ENCODE peak calls at places on chromosomes 11 and 22, in eight cellular contexts. I is K562, S is stomach, V is coronary artery, B is AG09309, Q is pancreas, N is GM12865, K is astrocyte. R is an unnamed sample.
A peak's percentile ranks its signal among the peaks of the same experiment; 100 is the strongest.

GRCh38 chr22:39117585-39118191 is 20.6 kb downstream of the APOBEC3H start:
- DNase-seq in B (peak; percentile 4), I (peak; percentile 42), S (peak; percentile 70), K (no peak), N (peak; percentile 92), Q (peak; percentile 54), V (no peak), R (peak; percentile 73)

GRCh38 chr11:83158965-83159900 is 2.3 kb downstream of the PCF11 start:
- DNase-seq in B (no peak), S (no peak), V (no peak), N (no peak), K (no peak), Q (no peak), I (no peak), R (no peak)

GRCh38 chr11:120078397-120078796 is 59.5 kb downstream of the TRIM29 start:
- DNase-seq in Q (no peak), B (no peak), K (no peak), I (no peak), N (no peak), S (no peak), V (no peak), R (no peak)

GRCh38 chr11:13358871-13359270 is 81.3 kb downstream of the BMAL1 start:
- DNase-seq in S (no peak), Q (no peak), V (no peak), B (no peak), I (no peak), K (peak; percentile 64), N (no peak), R (no peak)

GRCh38 chr11:38819986-38820385 is 2221.9 kb upstream of the RAG2 start:
- DNase-seq in S (no peak), I (no peak), N (no peak), B (no peak), Q (no peak), K (no peak), V (no peak), R (no peak)

GRCh38 chr11:124633355-124633754 is 10.7 kb downstream of the TBRG1 start:
- DNase-seq in B (no peak), S (no peak), N (no peak), V (no peak), I (no peak), Q (no peak), K (no peak), R (no peak)

GRCh38 chr11:46272816-46273427 is 4.5 kb upstream of the CREB3L1 start:
- DNase-seq in N (no peak), B (no peak), S (peak; percentile 72), I (peak; percentile 46), V (peak; percentile 76), K (peak; percentile 76), Q (peak; percentile 61), R (no peak)

GRCh38 chr11:65814960-65815565 is 18.7 kb upstream of the SNX32 start:
- DNase-seq in K (no peak), I (no peak), N (no peak), Q (no peak), S (no peak), V (no peak), B (no peak), R (no peak)

GRCh38 chr11:118917488-118918127 is 8.1 kb downstream of the BCL9L start:
- DNase-seq in Q (peak; percentile 58), V (peak; percentile 94), K (peak; percentile 68), I (no peak), S (no peak), N (no peak), B (peak; percentile 84), R (no peak)

GRCh38 chr11:13364388-13364787 is 86.8 kb downstream of the BMAL1 start:
- DNase-seq in K (peak; percentile 8), N (no peak), V (no peak), I (no peak), S (no peak), Q (no peak), B (no peak), R (no peak)

DNA sequence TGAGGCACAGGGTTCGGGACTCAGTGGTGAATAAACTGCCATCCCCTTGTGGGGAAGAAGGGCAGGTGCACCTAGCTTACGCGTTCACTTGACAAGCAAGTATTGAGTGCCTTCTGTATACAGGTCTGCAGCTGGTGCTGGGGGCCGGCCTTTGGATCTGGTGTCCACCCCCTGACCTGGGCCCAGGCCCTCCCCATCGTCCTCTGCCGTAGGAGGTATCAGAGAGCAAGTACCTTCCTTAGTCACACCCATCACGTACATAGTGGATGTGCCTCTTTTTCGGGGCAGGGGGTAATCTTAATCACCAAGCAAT is 53.3 kb downstream of the SMIM38 start:
- DNase-seq in B (no peak), Q (no peak), K (no peak), S (no peak), V (no peak), N (no peak), I (no peak), R (no peak)
- TF ChIP-seq CTCF in B (no peak), Q (no peak), K (no peak), S (no peak), V (no peak), N (no peak), I (no peak), R (no peak)

GRCh38 chr22:37492428-37493344 is 6.5 kb upstream of the MFNG start:
- DNase-seq in S (no peak), I (peak; percentile 50), Q (no peak), N (peak; percentile 59), B (peak; percentile 20), K (peak; percentile 29), V (no peak), R (peak; percentile 81)
- TF ChIP-seq CTCF in S (no peak), I (peak; percentile 48), Q (no peak), N (peak; percentile 67), B (peak; percentile 67), K (peak; percentile 60), V (no peak), R (peak; percentile 36)

DNA sequence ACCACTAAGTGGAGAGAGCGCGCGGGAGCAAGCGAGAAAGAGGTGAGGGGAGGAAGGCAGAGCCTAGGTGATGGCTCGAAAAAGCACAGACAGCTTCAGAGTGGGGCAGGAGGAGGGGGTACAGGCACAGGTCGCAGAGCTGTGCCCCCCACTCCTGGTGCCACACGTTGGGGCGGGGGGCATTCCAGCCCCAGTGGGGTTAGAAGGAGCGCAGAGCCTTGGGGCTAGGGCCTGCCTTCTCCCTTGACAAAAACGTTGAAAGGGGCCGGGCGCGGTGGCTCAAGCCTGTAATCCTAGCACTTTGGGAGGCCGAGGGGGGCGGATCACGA is 41.6 kb upstream of the ISX start:
- DNase-seq in I (no peak), N (no peak), K (no peak), Q (no peak), V (no peak), B (no peak), S (no peak), R (no peak)
- TF ChIP-seq CTCF in I (no peak), N (no peak), K (no peak), Q (no peak), V (no peak), B (no peak), S (no peak), R (no peak)

GRCh38 chr11:105793092-105793491 is 183.2 kb downstream of the GRIA4 start:
- DNase-seq in S (no peak), N (no peak), V (no peak), B (no peak), K (no peak), I (no peak), Q (no peak), R (no peak)
- TF ChIP-seq CTCF in S (no peak), N (no peak), V (no peak), B (no peak), K (no peak), I (no peak), Q (no peak), R (no peak)

GRCh38 chr11:11867720-11868119 is 25.9 kb downstream of the USP47 start:
- DNase-seq in S (no peak), N (no peak), I (no peak), Q (no peak), V (no peak), B (no peak), K (no peak), R (no peak)
- TF ChIP-seq CTCF in S (no peak), N (no peak), I (no peak), Q (no peak), V (no peak), B (no peak), K (no peak), R (no peak)

GRCh38 chr22:41480397-41480735 is 11.4 kb downstream of the ACO2 start:
- DNase-seq in B (no peak), N (no peak), K (peak; percentile 72), I (no peak), S (no peak), V (no peak), Q (no peak), R (no peak)

GRCh38 chr22:41481131-41481830 is 12.4 kb downstream of the ACO2 start:
- DNase-seq in V (peak; percentile 83), K (peak; percentile 35), B (no peak), N (no peak), I (no peak), Q (no peak), S (no peak), R (no peak)

GRCh38 chr22:41478473-41478872 is 9.6 kb downstream of the ACO2 start:
- DNase-seq in V (no peak), K (no peak), B (no peak), I (no peak), Q (no peak), N (peak; percentile 46), S (no peak), R (no peak)

GRCh38 chr22:41478891-41479521 is 10.1 kb downstream of the ACO2 start:
- DNase-seq in V (no peak), N (peak; percentile 44), K (no peak), B (no peak), I (no peak), Q (no peak), S (no peak), R (peak; percentile 48)

GRCh38 chr22:41479671-41480396 is 10.9 kb downstream of the ACO2 start:
- DNase-seq in K (peak; percentile 58), Q (no peak), S (no peak), I (no peak), N (no peak), V (no peak), B (no peak), R (no peak)
- TF ChIP-seq CTCF in K (no peak), Q (no peak), S (no peak), I (no peak), N (no peak), V (no peak), B (no peak), R (no peak)

R was measured in GM13976.